ENCODE peak calls at places on chromosome 12, in nine cellular contexts. One of them, this sample, is unnamed.

GRCh38 chr12:104462931-104463339 is 6.2 kb downstream of the CHST11 start:
- DNase-seq in activated effector memory CD4-positive, alpha-beta T cell treated with Interleukin-2 at 50 U/mL for 16 hours: no peak
- DNase-seq in prostate gland: no peak
- DNase-seq in immature natural killer cell: peak; percentile 56
- DNase-seq in Calu3: no peak
- DNase-seq in SHP77: no peak
- DNase-seq in stomach: no peak
- DNase-seq in tibial artery: no peak
- DNase-seq in HFF-Myc: no peak
- DNase-seq in this sample: peak; percentile 46

GRCh38 chr12:97404549-97404948 is 58.1 kb upstream of the RMST start:
- DNase-seq in activated effector memory CD4-positive, alpha-beta T cell treated with Interleukin-2 at 50 U/mL for 16 hours: no peak
- DNase-seq in prostate gland: peak; percentile 21
- DNase-seq in immature natural killer cell: no peak
- DNase-seq in Calu3: peak; percentile 64
- DNase-seq in SHP77: peak; percentile 52
- DNase-seq in stomach: peak; percentile 32
- DNase-seq in tibial artery: no peak
- DNase-seq in HFF-Myc: no peak
- DNase-seq in this sample: no peak

GRCh38 chr12:66942741-66943465 is 264.0 kb upstream of the GRIP1 start:
- DNase-seq in activated effector memory CD4-positive, alpha-beta T cell treated with Interleukin-2 at 50 U/mL for 16 hours: no peak
- DNase-seq in prostate gland: no peak
- DNase-seq in immature natural killer cell: no peak
- DNase-seq in Calu3: no peak
- DNase-seq in SHP77: no peak
- DNase-seq in stomach: no peak
- DNase-seq in tibial artery: no peak
- DNase-seq in HFF-Myc: no peak
- DNase-seq in this sample: no peak

GRCh38 chr12:79413796-79414195 is 277.0 kb downstream of the PAWR start:
- DNase-seq in activated effector memory CD4-positive, alpha-beta T cell treated with Interleukin-2 at 50 U/mL for 16 hours: no peak
- DNase-seq in prostate gland: no peak
- DNase-seq in immature natural killer cell: no peak
- DNase-seq in Calu3: no peak
- DNase-seq in SHP77: no peak
- DNase-seq in stomach: no peak
- DNase-seq in tibial artery: no peak
- DNase-seq in HFF-Myc: no peak
- DNase-seq in this sample: no peak

GRCh38 chr12:66237505-66238175 is 48.6 kb downstream of the IRAK3 start:
- DNase-seq in activated effector memory CD4-positive, alpha-beta T cell treated with Interleukin-2 at 50 U/mL for 16 hours: no peak
- DNase-seq in prostate gland: no peak
- DNase-seq in immature natural killer cell: no peak
- DNase-seq in Calu3: no peak
- DNase-seq in SHP77: no peak
- DNase-seq in stomach: no peak
- DNase-seq in tibial artery: no peak
- DNase-seq in HFF-Myc: no peak
- DNase-seq in this sample: no peak

GRCh38 chr12:121626853-121627623 is 708 bp downstream of the ORAI1 start:
- DNase-seq in activated effector memory CD4-positive, alpha-beta T cell treated with Interleukin-2 at 50 U/mL for 16 hours: peak; percentile 66
- DNase-seq in prostate gland: peak; percentile 47
- DNase-seq in immature natural killer cell: peak; percentile 88
- DNase-seq in Calu3: peak; percentile 72
- DNase-seq in SHP77: peak; percentile 40
- DNase-seq in stomach: peak; percentile 58
- DNase-seq in tibial artery: peak; percentile 79
- DNase-seq in HFF-Myc: peak; percentile 29
- DNase-seq in this sample: peak; percentile 84

GRCh38 chr12:54936736-54937135 is 47.8 kb downstream of the TESPA1 start:
- DNase-seq in activated effector memory CD4-positive, alpha-beta T cell treated with Interleukin-2 at 50 U/mL for 16 hours: no peak
- DNase-seq in prostate gland: no peak
- DNase-seq in immature natural killer cell: no peak
- DNase-seq in Calu3: no peak
- DNase-seq in SHP77: no peak
- DNase-seq in stomach: no peak
- DNase-seq in tibial artery: no peak
- DNase-seq in HFF-Myc: no peak
- DNase-seq in this sample: no peak

GRCh38 chr12:12315838-12316237 is 34.2 kb downstream of the MANSC1 start:
- DNase-seq in activated effector memory CD4-positive, alpha-beta T cell treated with Interleukin-2 at 50 U/mL for 16 hours: no peak
- DNase-seq in prostate gland: no peak
- DNase-seq in immature natural killer cell: no peak
- DNase-seq in Calu3: no peak
- DNase-seq in SHP77: no peak
- DNase-seq in stomach: peak; percentile 44
- DNase-seq in tibial artery: no peak
- DNase-seq in HFF-Myc: no peak
- DNase-seq in this sample: no peak

GRCh38 chr12:51827925-51828818 is 20.3 kb downstream of the FIGNL2 start:
- DNase-seq in activated effector memory CD4-positive, alpha-beta T cell treated with Interleukin-2 at 50 U/mL for 16 hours: no peak
- DNase-seq in prostate gland: no peak
- DNase-seq in immature natural killer cell: no peak
- DNase-seq in Calu3: peak; percentile 17
- DNase-seq in SHP77: no peak
- DNase-seq in stomach: peak; percentile 70
- DNase-seq in tibial artery: no peak
- DNase-seq in HFF-Myc: no peak
- DNase-seq in this sample: peak; percentile 34

GRCh38 chr12:2759733-2760132 is 35.0 kb upstream of the FKBP4 start:
- DNase-seq in activated effector memory CD4-positive, alpha-beta T cell treated with Interleukin-2 at 50 U/mL for 16 hours: no peak
- DNase-seq in prostate gland: no peak
- DNase-seq in immature natural killer cell: no peak
- DNase-seq in Calu3: no peak
- DNase-seq in SHP77: no peak
- DNase-seq in stomach: no peak
- DNase-seq in tibial artery: peak; percentile 42
- DNase-seq in HFF-Myc: no peak
- DNase-seq in this sample: no peak

GRCh38 chr12:57896437-57897201 is 44.7 kb upstream of the ATP23 start:
- DNase-seq in activated effector memory CD4-positive, alpha-beta T cell treated with Interleukin-2 at 50 U/mL for 16 hours: no peak
- DNase-seq in prostate gland: peak; percentile 67
- DNase-seq in immature natural killer cell: no peak
- DNase-seq in Calu3: peak; percentile 53
- DNase-seq in SHP77: no peak
- DNase-seq in stomach: peak; percentile 61
- DNase-seq in tibial artery: peak; percentile 91
- DNase-seq in HFF-Myc: no peak
- DNase-seq in this sample: no peak

GRCh38 chr12:97063292-97063935 is 156.4 kb downstream of the NEDD1 start:
- DNase-seq in activated effector memory CD4-positive, alpha-beta T cell treated with Interleukin-2 at 50 U/mL for 16 hours: no peak
- DNase-seq in prostate gland: no peak
- DNase-seq in immature natural killer cell: no peak
- DNase-seq in Calu3: no peak
- DNase-seq in SHP77: no peak
- DNase-seq in stomach: no peak
- DNase-seq in tibial artery: no peak
- DNase-seq in HFF-Myc: no peak
- DNase-seq in this sample: no peak

GRCh38 chr12:106841471-106842302 is 67.2 kb downstream of the RIC8B start:
- DNase-seq in activated effector memory CD4-positive, alpha-beta T cell treated with Interleukin-2 at 50 U/mL for 16 hours: no peak
- DNase-seq in prostate gland: peak; percentile 21
- DNase-seq in immature natural killer cell: peak; percentile 22
- DNase-seq in Calu3: peak; percentile 60
- DNase-seq in SHP77: peak; percentile 27
- DNase-seq in stomach: no peak
- DNase-seq in tibial artery: no peak
- DNase-seq in HFF-Myc: peak; percentile 24
- DNase-seq in this sample: no peak

GRCh38 chr12:50142993-50143392 is 24.2 kb downstream of the CERS5 start:
- DNase-seq in activated effector memory CD4-positive, alpha-beta T cell treated with Interleukin-2 at 50 U/mL for 16 hours: no peak
- DNase-seq in prostate gland: no peak
- DNase-seq in immature natural killer cell: no peak
- DNase-seq in Calu3: no peak
- DNase-seq in SHP77: no peak
- DNase-seq in stomach: no peak
- DNase-seq in tibial artery: no peak
- DNase-seq in HFF-Myc: no peak
- DNase-seq in this sample: no peak

GRCh38 chr12:6563448-6564050 is 4.5 kb downstream of the NOP2 start:
- DNase-seq in activated effector memory CD4-positive, alpha-beta T cell treated with Interleukin-2 at 50 U/mL for 16 hours: peak; percentile 45
- DNase-seq in prostate gland: no peak
- DNase-seq in immature natural killer cell: peak; percentile 55
- DNase-seq in Calu3: peak; percentile 70
- DNase-seq in SHP77: no peak
- DNase-seq in stomach: peak; percentile 65
- DNase-seq in tibial artery: no peak
- DNase-seq in HFF-Myc: no peak
- DNase-seq in this sample: peak; percentile 47

GRCh38 chr12:79635676-79636075 is 55.1 kb downstream of the PAWR start:
- DNase-seq in activated effector memory CD4-positive, alpha-beta T cell treated with Interleukin-2 at 50 U/mL for 16 hours: no peak
- DNase-seq in prostate gland: no peak
- DNase-seq in immature natural killer cell: no peak
- DNase-seq in Calu3: no peak
- DNase-seq in SHP77: no peak
- DNase-seq in stomach: no peak
- DNase-seq in tibial artery: no peak
- DNase-seq in HFF-Myc: no peak
- DNase-seq in this sample: no peak

GRCh38 chr12:64323476-64324225 is 66.9 kb downstream of the C12orf56 start:
- DNase-seq in activated effector memory CD4-positive, alpha-beta T cell treated with Interleukin-2 at 50 U/mL for 16 hours: no peak
- DNase-seq in prostate gland: no peak
- DNase-seq in immature natural killer cell: no peak
- DNase-seq in Calu3: no peak
- DNase-seq in SHP77: no peak
- DNase-seq in stomach: no peak
- DNase-seq in tibial artery: no peak
- DNase-seq in HFF-Myc: no peak
- DNase-seq in this sample: no peak

GRCh38 chr12:98863167-98863566 is 218.1 kb downstream of the APAF1 start:
- DNase-seq in activated effector memory CD4-positive, alpha-beta T cell treated with Interleukin-2 at 50 U/mL for 16 hours: no peak
- DNase-seq in prostate gland: no peak
- DNase-seq in immature natural killer cell: no peak
- DNase-seq in Calu3: no peak
- DNase-seq in SHP77: no peak
- DNase-seq in stomach: no peak
- DNase-seq in tibial artery: no peak
- DNase-seq in HFF-Myc: no peak
- DNase-seq in this sample: no peak

GRCh38 chr12:93447555-93448265 is 6.0 kb upstream of the UBE2N start:
- DNase-seq in activated effector memory CD4-positive, alpha-beta T cell treated with Interleukin-2 at 50 U/mL for 16 hours: no peak
- DNase-seq in prostate gland: no peak
- DNase-seq in immature natural killer cell: no peak
- DNase-seq in Calu3: no peak
- DNase-seq in SHP77: no peak
- DNase-seq in stomach: no peak
- DNase-seq in tibial artery: no peak
- DNase-seq in HFF-Myc: no peak
- DNase-seq in this sample: no peak

GRCh38 chr12:94615284-94616216 is 34.8 kb downstream of the TMCC3 start:
- DNase-seq in activated effector memory CD4-positive, alpha-beta T cell treated with Interleukin-2 at 50 U/mL for 16 hours: no peak
- DNase-seq in prostate gland: peak; percentile 33
- DNase-seq in immature natural killer cell: no peak
- DNase-seq in Calu3: peak; percentile 61
- DNase-seq in SHP77: no peak
- DNase-seq in stomach: peak; percentile 79
- DNase-seq in tibial artery: no peak
- DNase-seq in HFF-Myc: no peak
- DNase-seq in this sample: no peak

GRCh38 chr12:124720687-124721500 is 142.8 kb downstream of the SCARB1 start:
- DNase-seq in activated effector memory CD4-positive, alpha-beta T cell treated with Interleukin-2 at 50 U/mL for 16 hours: no peak
- DNase-seq in prostate gland: peak; percentile 93
- DNase-seq in immature natural killer cell: no peak
- DNase-seq in Calu3: no peak
- DNase-seq in SHP77: peak; percentile 97
- DNase-seq in stomach: peak; percentile 68
- DNase-seq in tibial artery: no peak
- DNase-seq in HFF-Myc: no peak
- DNase-seq in this sample: no peak

GRCh38 chr12:66776974-66777373 is 98.1 kb upstream of the GRIP1 start:
- DNase-seq in activated effector memory CD4-positive, alpha-beta T cell treated with Interleukin-2 at 50 U/mL for 16 hours: peak; percentile 3
- DNase-seq in prostate gland: no peak
- DNase-seq in immature natural killer cell: peak; percentile 86
- DNase-seq in Calu3: no peak
- DNase-seq in SHP77: no peak
- DNase-seq in stomach: no peak
- DNase-seq in tibial artery: no peak
- DNase-seq in HFF-Myc: no peak
- DNase-seq in this sample: peak; percentile 65

GRCh38 chr12:95918194-95918993 is 24.0 kb downstream of the CCDC38 start:
- DNase-seq in activated effector memory CD4-positive, alpha-beta T cell treated with Interleukin-2 at 50 U/mL for 16 hours: peak; percentile 9
- DNase-seq in prostate gland: peak; percentile 37
- DNase-seq in immature natural killer cell: peak; percentile 52
- DNase-seq in Calu3: peak; percentile 59
- DNase-seq in SHP77: peak; percentile 53
- DNase-seq in stomach: peak; percentile 30
- DNase-seq in tibial artery: no peak
- DNase-seq in HFF-Myc: peak; percentile 27
- DNase-seq in this sample: peak; percentile 17

This sample was measured in activated T-helper 1 cell treated with anti-CD3 and anti-CD28 coated beads, Interleukin-12 subunit alpha, Interleukin-12 subunit beta, Interleukin-2, Interleukin-4 antibody, amounts not matched to agents 30 ng/mL and 10 ng/mL and 1 ng/mL, durations not matched to agents 14 hours and 24 hours and 36 hours.